ENCODE peak calls at places on chromosome 1, in seven cellular contexts. E is lung, U is lower lobe of right lung, V is left ventricle myocardium inferior, Z is cardiac muscle cell, A is A673, L is suprapubic skin. C is an unnamed sample.

GRCh38 chr1:193199940-193200339 is 13.5 kb upstream of the B3GALT2 start:
- DNase-seq in L (no peak), U (no peak), E (no peak), Z (no peak), V (no peak), A (no peak), C (no peak)

GRCh38 chr1:7478797-7479499 is 292.1 kb upstream of the VAMP3 start:
- DNase-seq in A (peak; percentile 89), E (peak; percentile 56), V (peak; percentile 86), Z (no peak), U (peak; percentile 89), L (no peak), C (no peak)

GRCh38 chr1:24999426-24999825 is 69.3 kb upstream of the RUNX3 start:
- DNase-seq in Z (no peak), E (no peak), A (no peak), L (no peak), U (no peak), V (no peak), C (no peak)

GRCh38 chr1:15952317-15953258 is 23.3 kb downstream of the ZBTB17 start:
- DNase-seq in U (no peak), A (peak; percentile 56), Z (no peak), V (no peak), L (no peak), E (no peak), C (no peak)

GRCh38 chr1:19651141-19651737 is 7.1 kb downstream of the NBL1 start:
- DNase-seq in U (no peak), E (no peak), V (peak; percentile 59), A (peak; percentile 62), Z (peak; percentile 70), L (no peak), C (no peak)

GRCh38 chr1:220655961-220656720 is 34.0 kb upstream of the C1orf115 start:
- DNase-seq in V (no peak), U (no peak), Z (no peak), A (no peak), E (no peak), L (no peak), C (no peak)

GRCh38 chr1:177334276-177334675 is 163.5 kb downstream of the BRINP2 start:
- DNase-seq in Z (peak; percentile 35), A (peak; percentile 28), E (no peak), V (no peak), U (no peak), L (no peak), C (no peak)

GRCh38 chr1:224149733-224150132 is 33.3 kb upstream of the DEGS1 start:
- DNase-seq in U (no peak), L (no peak), E (no peak), Z (no peak), A (no peak), V (no peak), C (no peak)

GRCh38 chr1:186681806-186682205 is 1.6 kb upstream of the PTGS2 start:
- DNase-seq in E (no peak), V (no peak), L (no peak), U (no peak), A (peak; percentile 7), Z (no peak), C (no peak)

GRCh38 chr1:92538048-92538412 is 51.3 kb upstream of the GFI1 start:
- DNase-seq in V (no peak), U (no peak), E (no peak), L (no peak), Z (no peak), A (no peak), C (no peak)

GRCh38 chr1:208129489-208129888 is 114.7 kb downstream of the PLXNA2 start:
- DNase-seq in L (no peak), E (no peak), U (no peak), V (no peak), Z (no peak), A (no peak), C (no peak)

GRCh38 chr1:30919025-30919881 is 10.7 kb upstream of the SDC3 start:
- DNase-seq in Z (peak; percentile 26), L (peak; percentile 35), V (no peak), A (peak; percentile 55), U (no peak), E (no peak), C (peak; percentile 25)

GRCh38 chr1:207393610-207394009 is 60.5 kb upstream of the CR2 start:
- DNase-seq in U (no peak), A (peak; percentile 69), Z (no peak), E (no peak), V (no peak), L (no peak), C (no peak)

GRCh38 chr1:197304626-197305200 is 36.7 kb downstream of the CRB1 start:
- DNase-seq in Z (no peak), V (no peak), E (no peak), U (no peak), L (no peak), A (no peak), C (no peak)

GRCh38 chr1:51491166-51491981 is 27.7 kb downstream of the EPS15 start:
- DNase-seq in E (no peak), Z (no peak), A (no peak), V (no peak), L (no peak), U (no peak), C (no peak)

GRCh38 chr1:156700731-156701130 is 4.7 kb downstream of the CRABP2 start:
- DNase-seq in Z (no peak), A (no peak), L (no peak), V (no peak), U (no peak), E (no peak), C (no peak)

GRCh38 chr1:169138866-169139670 is 32.6 kb downstream of the ATP1B1 start:
- DNase-seq in A (no peak), E (no peak), Z (no peak), L (no peak), V (no peak), U (no peak), C (no peak)

GRCh38 chr1:225834417-225835329 is 24.7 kb downstream of the EPHX1 start:
- DNase-seq in E (no peak), U (no peak), A (peak; percentile 61), L (no peak), Z (no peak), V (peak; percentile 64), C (no peak)

GRCh38 chr1:53943490-53944043 is 1.9 kb downstream of the IFT25 start:
- DNase-seq in L (no peak), A (no peak), V (no peak), E (no peak), Z (no peak), U (no peak), C (no peak)

GRCh38 chr1:202023033-202023433 is 12.6 kb downstream of the ELF3 start:
- DNase-seq in U (peak; percentile 79), L (no peak), E (peak; percentile 85), V (no peak), A (no peak), Z (no peak), C (no peak)

GRCh38 chr1:11977625-11978024 is 2.6 kb upstream of the MFN2 start:
- DNase-seq in A (no peak), L (no peak), Z (no peak), V (no peak), U (no peak), E (no peak), C (no peak)

GRCh38 chr1:35047188-35047858 is 15.6 kb upstream of the ZMYM6 start:
- DNase-seq in A (peak; percentile 11), E (no peak), Z (no peak), V (no peak), U (no peak), L (no peak), C (no peak)

GRCh38 chr1:208924011-208924410 is 659.5 kb upstream of the CAMK1G start:
- DNase-seq in L (no peak), U (no peak), E (no peak), Z (no peak), A (no peak), V (no peak), C (no peak)

GRCh38 chr1:218496561-218496960 is 151.4 kb downstream of the TGFB2 start:
- DNase-seq in U (no peak), E (no peak), Z (no peak), L (no peak), A (no peak), V (no peak), C (no peak)

DNA sequence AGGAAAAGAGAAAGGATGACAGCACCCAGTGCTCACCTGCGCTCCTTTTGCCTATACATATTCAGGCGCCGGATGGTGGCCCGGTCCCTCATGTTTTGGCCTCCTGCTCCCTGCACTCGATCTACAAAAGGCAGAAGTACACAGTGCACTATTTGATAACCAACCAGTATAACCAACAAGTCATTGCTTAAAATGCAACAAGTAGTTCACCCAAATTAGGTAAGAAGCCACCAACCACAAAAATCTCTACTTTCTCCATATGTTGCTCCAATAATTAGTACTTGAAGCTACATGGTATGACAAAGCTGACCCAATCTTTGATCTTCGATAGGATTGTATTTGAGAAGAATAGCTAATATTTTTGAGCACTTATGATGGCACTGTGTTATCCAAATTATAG is 2.0 kb downstream of the GNL2 start:
- DNase-seq in Z (no peak), U (no peak), A (no peak), E (no peak), L (no peak), V (no peak), C (no peak)
- H3K4me3 ChIP-seq in Z (no peak overlapping the region), U (no peak overlapping the region), A (no peak overlapping the region), E (no peak overlapping the region), L (no peak overlapping the region), V (no peak overlapping the region), C (no peak overlapping the region)

DNA sequence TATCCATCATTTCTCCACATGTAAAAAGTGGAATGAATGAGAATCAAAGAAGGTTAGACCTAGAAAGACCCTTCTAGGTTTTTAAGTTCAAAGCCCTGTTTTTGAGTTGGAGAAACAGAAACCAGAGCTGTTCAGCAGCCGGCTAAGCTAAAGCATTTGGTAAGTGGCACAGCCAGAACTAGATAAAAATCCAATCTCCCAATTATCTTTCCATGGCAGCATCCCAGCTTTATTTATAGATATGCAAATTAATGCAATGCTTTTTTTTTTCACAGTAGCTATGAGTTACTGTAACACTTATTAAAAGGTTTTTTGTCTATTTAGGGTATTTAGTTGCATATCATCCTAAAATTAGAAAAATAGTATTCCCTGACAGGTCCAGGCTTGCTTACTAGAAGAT is 85.1 kb downstream of the NIBAN1 start:
- DNase-seq in E (no peak), Z (no peak), A (no peak), L (no peak), U (no peak), V (no peak), C (no peak)
- H3K4me3 ChIP-seq in E (no peak overlapping the region), Z (no peak overlapping the region), A (no peak overlapping the region), L (no peak overlapping the region), U (no peak overlapping the region), V (no peak overlapping the region), C (no peak overlapping the region)

GRCh38 chr1:121518726-121519041 is 333.9 kb downstream of the SRGAP2C start:
- DNase-seq in V (no peak), U (no peak), Z (no peak), E (no peak), L (no peak), A (no peak), C (no peak)
- H3K4me3 ChIP-seq in V (peak overlapping the region; percentile 56), U (peak overlapping the region; percentile 53), Z (peak overlapping the region; percentile 81), E (no peak overlapping the region), L (peak overlapping the region; percentile 51), A (peak overlapping the region; percentile 60), C (peak overlapping the region; percentile 37)

DNA sequence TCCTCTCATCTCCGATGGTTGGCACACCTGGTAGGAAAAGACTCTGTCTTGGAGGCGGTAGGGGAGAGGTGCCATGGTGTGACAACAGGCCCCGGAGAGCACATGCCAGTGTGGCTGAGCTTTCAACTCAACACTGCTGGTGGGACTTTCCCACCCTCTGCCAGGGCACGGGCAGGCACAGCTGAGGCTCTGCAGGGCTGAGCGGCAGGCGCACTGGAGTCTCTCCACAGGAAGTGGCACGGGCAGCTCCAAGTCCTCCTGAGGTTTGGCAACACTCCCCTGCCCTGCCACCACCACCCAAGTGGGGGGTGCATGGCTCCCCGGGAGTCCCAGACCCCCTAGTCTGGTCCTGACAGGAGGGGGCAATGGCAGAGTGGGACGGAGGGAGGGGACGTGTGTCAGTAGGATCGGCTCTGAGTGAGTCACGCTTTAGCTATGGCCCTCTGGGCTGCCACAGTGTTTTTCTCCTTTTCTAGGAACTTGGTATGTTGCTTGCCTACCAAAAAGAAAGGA is 27.3 kb upstream of the EVA1B start:
- DNase-seq in U (peak; percentile 66), V (no peak), E (no peak), A (peak; percentile 49), Z (no peak), L (no peak), C (no peak)
- H3K4me3 ChIP-seq in U (no peak overlapping the region), V (no peak overlapping the region), E (no peak overlapping the region), A (no peak overlapping the region), Z (no peak overlapping the region), L (peak overlapping the region; percentile 15), C (no peak overlapping the region)